ENCODE peak calls at places on chromosomes 2 and 18, in four cellular contexts. One of them, this sample, is unnamed.

GRCh38 chr2:28346587-28346986 is 46.1 kb upstream of the FOSL2 start:
- DNase-seq in activated naive CD4-positive, alpha-beta T cell treated with anti-CD3 and anti-CD28 coated beads, Interleukin-2, amount 50 U/mL, for 16 hours: no peak
- DNase-seq in cardiac fibroblast: no peak
- DNase-seq in activated CD4-positive, alpha-beta T cell treated with anti-CD3 and anti-CD28 coated beads, Interleukin-2, amount 50 U/mL, for 4 hours: no peak
- DNase-seq in this sample: peak

GRCh38 chr18:67260841-67261240 is 255.7 kb downstream of the DSEL start:
- DNase-seq in activated naive CD4-positive, alpha-beta T cell treated with anti-CD3 and anti-CD28 coated beads, Interleukin-2, amount 50 U/mL, for 16 hours: no peak
- DNase-seq in cardiac fibroblast: no peak
- DNase-seq in activated CD4-positive, alpha-beta T cell treated with anti-CD3 and anti-CD28 coated beads, Interleukin-2, amount 50 U/mL, for 4 hours: no peak
- DNase-seq in this sample: no peak

GRCh38 chr2:240858321-240858720 is 10.3 kb upstream of the AGXT start:
- DNase-seq in activated naive CD4-positive, alpha-beta T cell treated with anti-CD3 and anti-CD28 coated beads, Interleukin-2, amount 50 U/mL, for 16 hours: no peak
- DNase-seq in cardiac fibroblast: no peak
- DNase-seq in activated CD4-positive, alpha-beta T cell treated with anti-CD3 and anti-CD28 coated beads, Interleukin-2, amount 50 U/mL, for 4 hours: no peak
- DNase-seq in this sample: no peak

GRCh38 chr18:24731981-24732380 is 271.5 kb downstream of the HRH4 start:
- DNase-seq in activated naive CD4-positive, alpha-beta T cell treated with anti-CD3 and anti-CD28 coated beads, Interleukin-2, amount 50 U/mL, for 16 hours: no peak
- DNase-seq in cardiac fibroblast: no peak
- DNase-seq in activated CD4-positive, alpha-beta T cell treated with anti-CD3 and anti-CD28 coated beads, Interleukin-2, amount 50 U/mL, for 4 hours: no peak
- DNase-seq in this sample: no peak

GRCh38 chr18:57397440-57397839 is 37.7 kb upstream of the ONECUT2 start:
- DNase-seq in activated naive CD4-positive, alpha-beta T cell treated with anti-CD3 and anti-CD28 coated beads, Interleukin-2, amount 50 U/mL, for 16 hours: no peak
- DNase-seq in cardiac fibroblast: no peak
- DNase-seq in activated CD4-positive, alpha-beta T cell treated with anti-CD3 and anti-CD28 coated beads, Interleukin-2, amount 50 U/mL, for 4 hours: no peak
- DNase-seq in this sample: no peak

GRCh38 chr2:105797298-105797819 is 52.6 kb downstream of the NCK2 start:
- DNase-seq in activated naive CD4-positive, alpha-beta T cell treated with anti-CD3 and anti-CD28 coated beads, Interleukin-2, amount 50 U/mL, for 16 hours: no peak
- DNase-seq in cardiac fibroblast: peak
- DNase-seq in activated CD4-positive, alpha-beta T cell treated with anti-CD3 and anti-CD28 coated beads, Interleukin-2, amount 50 U/mL, for 4 hours: no peak
- DNase-seq in this sample: no peak

GRCh38 chr2:47907097-47907781 is 941 bp upstream of the FBXO11 start:
- DNase-seq in activated naive CD4-positive, alpha-beta T cell treated with anti-CD3 and anti-CD28 coated beads, Interleukin-2, amount 50 U/mL, for 16 hours: peak
- DNase-seq in cardiac fibroblast: no peak
- DNase-seq in activated CD4-positive, alpha-beta T cell treated with anti-CD3 and anti-CD28 coated beads, Interleukin-2, amount 50 U/mL, for 4 hours: peak
- DNase-seq in this sample: peak

GRCh38 chr18:48790226-48790863 is 160.4 kb downstream of the SMAD7 start:
- DNase-seq in activated naive CD4-positive, alpha-beta T cell treated with anti-CD3 and anti-CD28 coated beads, Interleukin-2, amount 50 U/mL, for 16 hours: peak
- DNase-seq in cardiac fibroblast: peak
- DNase-seq in activated CD4-positive, alpha-beta T cell treated with anti-CD3 and anti-CD28 coated beads, Interleukin-2, amount 50 U/mL, for 4 hours: no peak
- DNase-seq in this sample: no peak

GRCh38 chr18:62982600-62983251 is 267.4 kb downstream of the PHLPP1 start:
- DNase-seq in activated naive CD4-positive, alpha-beta T cell treated with anti-CD3 and anti-CD28 coated beads, Interleukin-2, amount 50 U/mL, for 16 hours: peak
- DNase-seq in cardiac fibroblast: peak
- DNase-seq in activated CD4-positive, alpha-beta T cell treated with anti-CD3 and anti-CD28 coated beads, Interleukin-2, amount 50 U/mL, for 4 hours: peak
- DNase-seq in this sample: peak